ENCODE peak calls at places on chromosome 2, in five cellular contexts. E, N, A, L and J are unnamed samples.

GRCh38 chr2:238141541-238142318 is 3.3 kb downstream of the KLHL30 start:
- DNase-seq in E (no peak), N (no peak), A (peak; percentile 39), L (peak; percentile 86), J (no peak)

GRCh38 chr2:8536686-8537571 is 144.9 kb upstream of the ID2 start:
- DNase-seq in E (no peak), N (peak; percentile 20), A (no peak), L (peak; percentile 73), J (no peak)

GRCh38 chr2:131030478-131030971 is 62.7 kb downstream of the FAM168B start:
- DNase-seq in E (no peak), N (no peak), A (no peak), L (no peak), J (peak; percentile 56)

GRCh38 chr2:118539290-118539689 is 308.2 kb downstream of the EN1 start:
- DNase-seq in E (no peak), N (peak; percentile 25), A (peak; percentile 72), L (peak; percentile 57), J (no peak)

GRCh38 chr2:31239842-31240198 is 5.9 kb downstream of the EHD3 start:
- DNase-seq in E (no peak), N (peak; percentile 74), A (no peak), L (no peak), J (peak; percentile 85)

GRCh38 chr2:230050151-230050550 is 18.6 kb downstream of the SLC16A14 start:
- DNase-seq in E (no peak), N (no peak), A (no peak), L (no peak), J (no peak)

GRCh38 chr2:226589043-226589442 is 210.6 kb downstream of the IRS1 start:
- DNase-seq in E (no peak), N (no peak), A (no peak), L (no peak), J (no peak)

GRCh38 chr2:45823723-45824206 is 172.3 kb downstream of the PRKCE start:
- DNase-seq in E (no peak), N (no peak), A (peak; percentile 97), L (peak; percentile 12), J (no peak)

GRCh38 chr2:104848526-104848925 is 5.4 kb upstream of the POU3F3 start:
- DNase-seq in E (no peak), N (no peak), A (no peak), L (no peak), J (no peak)

GRCh38 chr2:231315896-231316295 is 79.6 kb upstream of the B3GNT7 start:
- DNase-seq in E (no peak), N (no peak), A (no peak), L (no peak), J (no peak)

GRCh38 chr2:231318954-231319353 is 76.6 kb upstream of the B3GNT7 start:
- DNase-seq in E (no peak), N (no peak), A (no peak), L (no peak), J (no peak)

GRCh38 chr2:231317579-231317978 is 77.9 kb upstream of the B3GNT7 start:
- DNase-seq in E (no peak), N (no peak), A (no peak), L (no peak), J (no peak)

GRCh38 chr2:231319867-231320266 is 75.6 kb upstream of the B3GNT7 start:
- DNase-seq in E (no peak), N (no peak), A (no peak), L (no peak), J (no peak)

GRCh38 chr2:231318436-231318835 is 77.1 kb upstream of the B3GNT7 start:
- DNase-seq in E (no peak), N (no peak), A (no peak), L (no peak), J (no peak)
- H3K27ac ChIP-seq in E (no peak overlapping the region), N (no peak overlapping the region), A (no peak overlapping the region), L (no peak overlapping the region), J (peak overlapping the region; percentile 71)

DNA sequence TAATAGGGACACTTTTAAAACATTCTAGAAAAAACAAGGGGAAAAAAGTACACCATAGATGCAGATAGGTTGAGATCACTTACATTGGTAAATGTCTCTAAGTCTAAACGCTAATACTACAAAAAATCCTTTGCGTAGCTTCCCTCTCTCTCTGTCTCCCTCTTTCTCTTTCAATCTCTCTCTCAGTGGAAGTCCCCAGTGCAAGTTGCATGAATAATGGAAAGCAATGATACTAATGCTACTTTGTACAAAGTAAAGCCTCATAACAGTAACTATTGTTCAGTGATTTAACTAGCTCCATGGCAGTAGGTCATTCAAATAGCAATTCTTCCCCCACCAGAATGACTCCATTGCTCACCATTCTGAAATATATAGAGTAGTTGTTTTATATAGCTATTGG is 12.8 kb downstream of the MEIS1 start:
- DNase-seq in E (no peak), N (no peak), A (no peak), L (no peak), J (no peak)
- H3K4me3 ChIP-seq in E (no peak overlapping the region), N (no peak overlapping the region), A (no peak overlapping the region), L (no peak overlapping the region), J (no peak overlapping the region)

DNA sequence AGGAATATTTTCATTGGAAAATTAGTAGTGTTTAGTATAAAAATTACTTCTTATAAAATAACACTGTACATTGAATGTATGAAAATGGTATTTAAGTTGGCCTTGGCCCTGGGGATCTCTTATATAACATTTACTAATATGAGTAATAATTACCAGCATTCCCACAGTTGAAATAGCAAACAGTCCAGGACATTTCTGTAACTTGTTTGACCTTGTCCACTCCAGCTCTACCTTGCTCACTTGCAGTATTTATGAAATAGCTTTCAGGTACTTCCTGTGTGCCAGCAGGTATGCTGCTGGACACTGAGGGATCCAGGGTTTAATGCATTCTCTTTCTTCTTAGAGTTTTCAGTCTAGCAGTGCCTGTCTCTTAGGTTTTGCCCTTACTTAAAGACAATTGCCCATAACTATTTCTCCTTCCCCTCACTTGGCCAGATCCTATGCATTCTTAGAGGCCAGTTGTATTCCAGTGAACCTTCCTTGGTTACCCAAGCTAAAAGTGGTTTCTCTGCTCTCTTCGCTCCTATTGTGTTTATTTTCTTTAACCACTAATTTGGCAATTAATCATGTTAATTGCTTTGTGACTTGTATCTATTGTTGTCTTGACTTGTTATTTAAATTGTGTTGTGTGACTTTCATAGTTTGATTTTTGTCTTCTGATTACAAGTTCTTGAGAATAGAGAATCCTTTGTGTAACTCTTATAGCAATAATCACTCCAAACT is 25.9 kb downstream of the BABAM2 start:
- DNase-seq in E (no peak), N (no peak), A (peak; percentile 13), L (peak; percentile 16), J (no peak)
- H3K27ac ChIP-seq in E (no peak overlapping the region), N (no peak overlapping the region), A (peak overlapping the region; percentile 78), L (peak overlapping the region; percentile 18), J (peak overlapping the region; percentile 31)

GRCh38 chr2:34105015-34105767 is 506.1 kb upstream of the FAM98A start:
- DNase-seq in E (no peak), N (peak; percentile 84), A (no peak), L (peak; percentile 90), J (no peak)
- H3K4me3 ChIP-seq in E (no peak overlapping the region), N (peak overlapping the region; percentile 27), A (no peak overlapping the region), L (peak overlapping the region; percentile 45), J (no peak overlapping the region)

DNA sequence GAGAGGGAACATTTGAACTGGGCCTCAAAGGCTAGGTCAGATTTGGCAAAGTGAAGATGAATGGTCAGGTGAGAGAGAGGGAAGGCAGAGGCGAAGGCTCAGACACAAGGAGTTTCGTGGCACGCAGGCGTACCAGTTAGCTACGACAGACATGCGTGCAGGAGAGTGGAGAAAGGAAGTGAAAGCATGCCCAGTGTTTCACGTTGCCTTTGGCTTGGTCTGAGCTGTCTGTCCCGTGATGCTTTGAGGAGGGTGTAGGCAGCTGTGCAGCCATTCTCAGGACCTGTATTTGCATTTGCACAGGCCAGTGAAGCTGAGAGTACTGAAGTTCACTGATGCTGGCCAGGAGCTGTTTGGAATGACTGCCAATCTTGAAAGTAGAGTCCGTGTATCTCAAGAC is 69.5 kb downstream of the HNRNPLL start:
- DNase-seq in E (no peak), N (no peak), A (no peak), L (no peak), J (no peak)
- H3K27ac ChIP-seq in E (no peak overlapping the region), N (no peak overlapping the region), A (no peak overlapping the region), L (no peak overlapping the region), J (no peak overlapping the region)

GRCh38 chr2:241560181-241560882 is 1.8 kb downstream of the BOK start:
- DNase-seq in E (no peak), N (no peak), A (no peak), L (no peak), J (no peak)
- H3K4me3 ChIP-seq in E (no peak overlapping the region), N (peak overlapping the region; percentile 73), A (no peak overlapping the region), L (peak overlapping the region; percentile 91), J (peak overlapping the region; percentile 43)

GRCh38 chr2:16106619-16107018 is 166.3 kb downstream of the MYCN start:
- DNase-seq in E (no peak), N (no peak), A (no peak), L (no peak), J (no peak)

GRCh38 chr2:16103614-16104344 is 163.4 kb downstream of the MYCN start:
- DNase-seq in E (no peak), N (no peak), A (no peak), L (no peak), J (no peak)

GRCh38 chr2:16105664-16106281 is 165.4 kb downstream of the MYCN start:
- DNase-seq in E (no peak), N (no peak), A (no peak), L (no peak), J (no peak)

GRCh38 chr2:16104345-16105177 is 164.2 kb downstream of the MYCN start:
- DNase-seq in E (no peak), N (no peak), A (no peak), L (peak; percentile 2), J (no peak)

GRCh38 chr2:16105178-16105663 is 164.9 kb downstream of the MYCN start:
- DNase-seq in E (no peak), N (no peak), A (no peak), L (no peak), J (no peak)
- H3K27ac ChIP-seq in E (no peak overlapping the region), N (no peak overlapping the region), A (no peak overlapping the region), L (no peak overlapping the region), J (no peak overlapping the region)

DNA sequence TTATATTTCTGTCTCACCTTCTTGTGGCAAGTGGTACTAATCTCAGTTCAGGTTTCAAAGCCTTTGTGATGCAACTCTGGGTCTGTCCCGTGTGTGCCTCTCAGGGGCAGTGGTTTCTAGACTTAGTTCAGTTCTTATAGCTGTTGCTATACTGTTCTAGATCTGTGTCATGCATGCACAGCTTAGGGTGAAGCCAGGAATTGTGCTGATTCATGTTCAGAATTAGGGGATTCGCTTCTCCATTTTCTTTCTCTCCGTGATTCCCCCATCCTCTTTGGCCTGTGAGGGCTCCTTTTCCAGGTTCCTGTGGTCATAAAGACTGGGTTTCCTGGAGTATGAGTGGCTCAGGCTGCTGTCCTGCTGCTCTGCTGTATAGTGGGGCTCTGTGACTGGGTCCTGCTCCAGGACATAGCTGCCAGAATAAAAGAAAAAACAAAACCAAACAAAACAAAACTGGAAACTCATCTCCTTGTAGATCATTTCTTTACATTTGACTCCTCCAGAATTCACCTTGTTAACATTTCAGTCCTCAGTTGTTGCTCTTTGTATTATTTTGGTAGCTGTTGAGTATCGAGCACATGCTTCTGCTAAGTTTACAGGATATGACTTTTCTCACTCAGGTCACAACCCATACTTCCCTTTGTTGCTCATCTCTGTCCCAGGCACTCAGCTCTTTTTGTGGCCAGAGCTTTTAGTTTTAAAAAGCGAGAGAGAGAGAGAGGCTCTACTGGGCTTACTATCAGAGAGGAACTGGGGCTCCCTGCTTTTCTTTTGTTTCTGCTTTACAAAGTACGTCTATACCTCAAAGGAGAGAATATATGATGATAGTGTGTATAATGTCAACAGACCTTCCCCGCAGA is 34.2 kb downstream of the CERS6 start:
- DNase-seq in E (peak; percentile 13), N (peak; percentile 58), A (no peak), L (no peak), J (no peak)
- H3K4me3 ChIP-seq in E (peak overlapping the region; percentile 45), N (no peak overlapping the region), A (no peak overlapping the region), L (no peak overlapping the region), J (no peak overlapping the region)